ENCODE peak calls at places on chromosome 5, in ten cellular contexts. C is CD4-positive, CD25-positive, alpha-beta regulatory T cell; G is esophagus squamous epithelium; U is uterus; W is dorsolateral prefrontal cortex; D is heart right ventricle; Y is HepG2; N is CD8-positive, alpha-beta memory T cell; S is bronchial epithelial cell; M is MM.1S. E is an unnamed sample.

GRCh38 chr5:81161012-81161601 is 72.0 kb upstream of the CKMT2 start:
- DNase-seq in W (no peak), M (no peak), Y (no peak), C (no peak), D (no peak), G (no peak), S (no peak), U (no peak), N (no peak), E (no peak)

GRCh38 chr5:85484982-85485574 is 1100.4 kb upstream of the EDIL3 start:
- DNase-seq in U (no peak), M (no peak), W (no peak), C (no peak), Y (no peak), D (no peak), G (no peak), N (no peak), S (no peak), E (no peak)

GRCh38 chr5:80698369-80698768 is 43.6 kb upstream of the DHFR start:
- DNase-seq in C (no peak), G (no peak), M (no peak), N (no peak), S (no peak), D (no peak), Y (no peak), W (no peak), U (no peak), E (no peak)

GRCh38 chr5:42543774-42544173 is 120.5 kb downstream of the GHR start:
- DNase-seq in C (no peak), W (no peak), Y (no peak), G (no peak), U (no peak), N (no peak), D (no peak), M (no peak), S (no peak), E (no peak)

GRCh38 chr5:178474562-178475184 is 115.5 kb downstream of the COL23A1 start:
- DNase-seq in Y (no peak), M (no peak), D (no peak), G (no peak), U (no peak), N (peak; percentile 8), W (no peak), C (no peak), S (no peak), E (no peak)

GRCh38 chr5:142618125-142618524 is 67.8 kb downstream of the FGF1 start:
- DNase-seq in M (no peak), C (no peak), U (no peak), D (peak; percentile 41), W (no peak), S (peak; percentile 66), N (no peak), Y (no peak), G (no peak), E (peak; percentile 67)

GRCh38 chr5:15620501-15620900 is 120.5 kb downstream of the FBXL7 start:
- DNase-seq in D (no peak), Y (no peak), C (no peak), M (no peak), U (peak; percentile 25), N (no peak), G (no peak), S (peak; percentile 34), W (no peak), E (no peak)

GRCh38 chr5:144484124-144484897 is 313.6 kb downstream of the KCTD16 start:
- DNase-seq in G (no peak), S (peak; percentile 18), N (no peak), M (no peak), W (no peak), D (no peak), C (no peak), U (no peak), Y (no peak), E (peak; percentile 20)

GRCh38 chr5:24855485-24855884 is 210.7 kb upstream of the CDH10 start:
- DNase-seq in C (no peak), W (no peak), S (no peak), Y (no peak), M (no peak), D (no peak), N (no peak), U (no peak), G (no peak), E (no peak)

GRCh38 chr5:123496892-123497291 is 15.1 kb upstream of the CSNK1G3 start:
- DNase-seq in M (no peak), G (no peak), N (no peak), Y (no peak), C (no peak), U (no peak), S (peak; percentile 14), W (no peak), D (no peak), E (peak; percentile 39)

GRCh38 chr5:112419050-112419595 is at the start of gene EPB41L4A:
- DNase-seq in N (no peak), G (no peak), Y (no peak), D (peak; percentile 46), M (peak; percentile 17), W (no peak), U (peak; percentile 14), S (no peak), C (no peak), E (no peak)

GRCh38 chr5:86766103-86766502 is 148.4 kb downstream of the COX7C start:
- DNase-seq in W (no peak), N (no peak), M (no peak), S (no peak), C (no peak), U (no peak), D (no peak), G (no peak), Y (no peak), E (no peak)

GRCh38 chr5:72106922-72107873 is at the start of gene MAP1B:
- DNase-seq in D (peak; percentile 61), C (no peak), N (no peak), G (no peak), Y (peak; percentile 35), M (no peak), W (peak; percentile 69), S (no peak), U (peak; percentile 67), E (no peak)

DNA sequence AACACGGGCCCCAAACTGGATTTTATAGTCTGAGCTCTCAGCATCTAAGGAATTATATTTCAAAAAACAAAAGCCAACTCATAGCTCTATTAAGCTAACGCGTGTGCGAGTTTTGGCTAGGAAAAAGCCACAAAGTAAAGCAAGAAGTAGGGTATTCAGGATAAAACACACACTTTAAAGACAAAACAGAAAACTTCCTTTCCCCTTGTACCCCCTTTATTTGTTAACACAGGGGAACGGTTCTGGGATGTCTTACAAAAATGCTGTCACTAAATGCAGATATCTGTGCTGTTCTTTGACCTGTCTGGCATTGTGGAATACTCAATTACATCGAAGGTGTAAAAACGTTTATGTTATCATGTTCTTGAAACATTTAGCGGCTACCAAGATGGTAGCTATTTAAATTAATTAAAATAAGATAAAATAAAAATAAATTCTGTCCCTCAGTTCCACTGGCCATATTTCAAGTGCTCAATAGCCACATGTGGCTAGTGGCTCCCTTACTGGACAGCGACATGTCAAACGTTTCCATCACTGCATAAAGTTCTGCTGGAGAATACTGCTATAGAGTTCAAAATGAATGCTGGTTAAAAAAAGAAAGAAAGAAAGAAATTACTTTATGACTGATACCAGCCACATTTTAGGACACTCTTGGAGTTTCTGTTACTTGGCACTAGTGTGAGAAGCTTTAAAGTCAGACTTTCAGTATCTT is 7.2 kb upstream of the MEF2C start:
- DNase-seq in D (no peak), C (no peak), U (no peak), M (peak; percentile 25), W (no peak), G (no peak), Y (no peak), N (no peak), S (no peak), E (no peak)
- H3K4me3 ChIP-seq in D (peak overlapping the region; percentile 56), C (no peak overlapping the region), U (peak overlapping the region; percentile 65), M (peak overlapping the region; percentile 79), W (peak overlapping the region; percentile 69), G (peak overlapping the region; percentile 70), Y (no peak overlapping the region), N (no peak overlapping the region), S (no peak overlapping the region), E (peak overlapping the region; percentile 61)

GRCh38 chr5:14141764-14142163 is 1.4 kb upstream of the TRIO start:
- DNase-seq in M (peak; percentile 32), D (no peak), G (no peak), N (no peak), C (no peak), Y (no peak), W (no peak), U (no peak), S (no peak), E (no peak)
- H3K4me3 ChIP-seq in M (peak overlapping the region; percentile 90), D (peak overlapping the region; percentile 67), G (no peak overlapping the region), N (no peak overlapping the region), C (peak overlapping the region; percentile 53), Y (peak overlapping the region; percentile 99), W (no peak overlapping the region), U (no peak overlapping the region), S (no peak overlapping the region), E (no peak overlapping the region)

GRCh38 chr5:34928267-34928666 is 1.1 kb upstream of the DNAJC21 start:
- DNase-seq in D (no peak), W (no peak), C (no peak), N (no peak), M (no peak), S (no peak), U (no peak), Y (no peak), G (no peak), E (no peak)
- H3K4me3 ChIP-seq in D (no peak overlapping the region), W (no peak overlapping the region), C (peak overlapping the region; percentile 87), N (no peak overlapping the region), M (no peak overlapping the region), S (no peak overlapping the region), U (no peak overlapping the region), Y (no peak overlapping the region), G (no peak overlapping the region), E (no peak overlapping the region)

GRCh38 chr5:32585446-32586250 is at the start of gene SUB1:
- DNase-seq in W (peak; percentile 94), N (peak; percentile 95), M (peak; percentile 97), Y (peak; percentile 87), U (peak; percentile 92), D (peak; percentile 93), G (peak; percentile 53), C (peak; percentile 92), S (peak; percentile 85), E (peak; percentile 73)

GRCh38 chr5:32586251-32586642 is 890 bp downstream of the SUB1 start:
- DNase-seq in Y (no peak), G (no peak), S (no peak), D (no peak), M (peak; percentile 72), W (no peak), N (no peak), C (no peak), U (no peak), E (no peak)

GRCh38 chr5:32584651-32585050 is 706 bp upstream of the SUB1 start:
- DNase-seq in D (no peak), U (no peak), Y (no peak), G (no peak), M (no peak), S (peak; percentile 14), N (no peak), W (no peak), C (no peak), E (no peak)

GRCh38 chr5:32583582-32584232 is 1.6 kb upstream of the SUB1 start:
- DNase-seq in M (peak; percentile 93), N (no peak), S (no peak), D (no peak), C (no peak), U (no peak), W (no peak), G (no peak), Y (no peak), E (no peak)

DNA sequence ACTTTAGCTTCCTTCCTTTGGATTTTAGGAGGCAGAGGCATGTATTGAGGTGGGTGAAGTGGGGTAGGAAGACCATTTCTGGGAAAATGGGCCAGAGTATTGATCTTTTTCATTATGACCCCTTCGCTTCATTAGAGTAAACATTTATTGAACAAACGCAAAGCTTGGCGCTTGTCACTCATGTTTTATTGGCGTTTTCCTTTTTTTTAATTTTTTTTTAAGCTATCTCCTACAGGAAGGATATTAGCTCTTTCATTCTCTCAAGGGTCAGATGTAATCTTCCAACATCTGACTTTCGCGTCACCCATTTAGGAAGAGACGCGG is 273 bp upstream of the SUB1 start:
- DNase-seq in N (no peak), G (no peak), S (no peak), W (no peak), Y (no peak), C (no peak), M (no peak), D (no peak), U (no peak), E (no peak)
- H3K4me3 ChIP-seq in N (peak overlapping the region; percentile 93), G (peak overlapping the region; percentile 82), S (peak overlapping the region; percentile 99), W (peak overlapping the region; percentile 81), Y (peak overlapping the region; percentile 80), C (peak overlapping the region; percentile 80), M (peak overlapping the region; percentile 92), D (peak overlapping the region; percentile 89), U (peak overlapping the region; percentile 88), E (peak overlapping the region; percentile 88)